ENCODE peak calls at places on chromosome 1, in four cellular contexts. F is mesendoderm, V is mammary epithelial cell, S is gastrocnemius medialis. D is an unnamed sample.
A peak's percentile ranks its signal among the peaks of the same experiment; 100 is the strongest.

GRCh38 chr1:14415396-14415795 is 183.1 kb upstream of the KAZN start:
- DNase-seq in F (peak; percentile 79), V (no peak), S (no peak), D (no peak)

GRCh38 chr1:220363196-220363831 is 91.1 kb upstream of the RAB3GAP2 start:
- DNase-seq in F (peak; percentile 63), V (no peak), S (no peak), D (no peak)

GRCh38 chr1:219798283-219799030 is 129.9 kb downstream of the SLC30A10 start:
- DNase-seq in F (no peak), V (peak; percentile 69), S (no peak), D (no peak)

GRCh38 chr1:68207129-68207689 is 25.1 kb downstream of the WLS start:
- DNase-seq in F (no peak), V (no peak), S (no peak), D (no peak)

GRCh38 chr1:47759581-47760247 is 237.5 kb downstream of the TRABD2B start:
- DNase-seq in F (no peak), V (no peak), S (no peak), D (no peak)

GRCh38 chr1:243482237-243483022 is 226.6 kb downstream of the SDCCAG8 start:
- DNase-seq in F (peak; percentile 92), V (peak; percentile 37), S (no peak), D (no peak)

GRCh38 chr1:153401461-153401860 is 10.6 kb upstream of the S100A8 start:
- DNase-seq in F (no peak), V (no peak), S (no peak), D (no peak)

GRCh38 chr1:12549460-12550349 is 68.3 kb downstream of the DHRS3 start:
- DNase-seq in F (no peak), V (peak; percentile 97), S (peak; percentile 91), D (peak; percentile 91)

GRCh38 chr1:9823693-9823942 is 147 bp downstream of the CLSTN1 start:
- DNase-seq in F (no peak), V (no peak), S (no peak), D (no peak)

GRCh38 chr1:111140680-111140967 is 601 bp downstream of the CEPT1 start:
- DNase-seq in F (peak; percentile 79), V (peak; percentile 75), S (no peak), D (no peak)

GRCh38 chr1:243316366-243316989 is 60.6 kb downstream of the SDCCAG8 start:
- DNase-seq in F (no peak), V (no peak), S (no peak), D (no peak)

GRCh38 chr1:20981903-20982695 is 194.6 kb downstream of the EIF4G3 start:
- DNase-seq in F (no peak), V (peak; percentile 16), S (no peak), D (no peak)

GRCh38 chr1:160499631-160500030 is 23.4 kb downstream of the SLAMF6 start:
- DNase-seq in F (no peak), V (no peak), S (peak; percentile 13), D (no peak)

GRCh38 chr1:119838255-119838654 is 27.0 kb upstream of the REG4 start:
- DNase-seq in F (no peak), V (peak; percentile 32), S (no peak), D (no peak)

GRCh38 chr1:171438441-171438840 is 46.9 kb upstream of the PRRC2C start:
- DNase-seq in F (no peak), V (peak; percentile 95), S (peak; percentile 18), D (peak; percentile 71)

GRCh38 chr1:169809370-169810095 is 14.8 kb upstream of the METTL18 start:
- DNase-seq in F (peak; percentile 14), V (peak; percentile 9), S (no peak), D (no peak)

GRCh38 chr1:118826669-118827068 is 161.5 kb downstream of the TBX15 start:
- DNase-seq in F (peak; percentile 40), V (peak; percentile 26), S (no peak), D (no peak)

GRCh38 chr1:178530520-178530919 is 17.6 kb downstream of the TEX35 start:
- DNase-seq in F (no peak), V (no peak), S (no peak), D (no peak)

GRCh38 chr1:236844499-236845271 is 49.6 kb downstream of the MTR start:
- DNase-seq in F (peak; percentile 29), V (no peak), S (no peak), D (no peak)

GRCh38 chr1:186943891-186944686 is 115.3 kb downstream of the PLA2G4A start:
- DNase-seq in F (peak; percentile 86), V (no peak), S (no peak), D (no peak)

GRCh38 chr1:167472729-167473529 is 45.4 kb downstream of the CD247 start:
- DNase-seq in F (no peak), V (no peak), S (no peak), D (no peak)

DNA sequence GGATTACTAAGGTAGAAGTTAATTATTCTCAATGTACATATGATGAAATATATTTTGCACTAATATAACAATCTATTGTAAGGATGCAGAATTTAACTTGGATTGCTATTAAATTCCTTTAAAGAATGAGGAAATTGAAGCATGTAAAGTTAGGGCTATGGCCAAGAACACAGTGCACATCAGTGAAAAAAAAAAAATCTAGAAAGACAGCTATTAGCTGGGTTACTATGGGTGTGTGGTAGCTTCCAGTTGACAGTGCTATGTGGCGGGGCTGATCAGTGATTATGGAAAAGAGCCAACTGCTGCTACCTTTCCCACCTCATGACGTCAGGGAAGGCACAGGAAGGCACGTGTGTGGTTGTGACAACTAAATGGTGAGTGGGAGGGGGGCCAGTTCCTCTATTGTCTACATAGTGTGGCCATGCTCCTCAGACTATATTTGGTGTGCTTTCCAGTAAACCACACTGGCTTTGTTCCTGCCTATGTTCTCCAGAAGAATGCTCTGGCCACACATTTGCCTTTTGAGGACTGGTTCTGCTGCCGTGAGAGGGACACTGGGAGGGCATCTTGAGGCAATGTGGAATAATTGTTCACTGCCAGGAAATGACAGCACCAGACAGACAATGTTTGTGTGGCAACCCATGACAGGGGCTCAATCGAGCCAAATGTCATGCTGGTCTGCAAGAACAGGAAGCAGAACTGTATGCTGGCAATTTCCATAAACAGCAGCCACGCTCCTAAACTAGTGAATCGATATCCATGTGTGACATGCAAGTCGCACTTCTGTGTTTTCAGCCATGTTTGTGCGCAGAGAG is 2.9 kb upstream of the SDE2 start:
- DNase-seq in F (peak; percentile 19), V (no peak), S (peak; percentile 59), D (peak; percentile 82)
- H3K4me1 ChIP-seq in F (peaks cover 10% of the 10 kb centered on the region), V (peaks cover 22% of the 10 kb centered on the region), S (peaks cover 23% of the 10 kb centered on the region), D (peaks cover 27% of the 10 kb centered on the region)

DNA sequence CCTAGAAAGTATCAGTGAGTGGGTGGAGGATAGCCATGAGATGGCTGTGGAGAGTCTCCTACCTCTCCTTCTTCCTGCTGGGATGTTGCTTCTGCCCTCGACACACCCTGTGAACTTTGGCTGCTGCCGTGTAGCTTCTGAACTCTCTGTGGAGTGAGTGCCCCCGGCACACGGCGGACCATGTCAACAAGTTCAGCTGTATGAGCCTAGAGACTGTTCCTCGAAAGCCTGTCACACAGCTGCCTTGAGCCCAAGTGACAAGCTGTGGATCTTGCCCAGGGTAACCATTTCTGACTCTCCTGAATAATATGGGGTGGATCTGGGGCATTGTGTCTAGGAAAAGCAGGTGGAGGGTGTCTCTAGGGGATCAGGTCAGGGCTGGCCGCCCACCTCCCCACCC is 143.2 kb downstream of the NOS1AP start:
- DNase-seq in F (no peak), V (no peak), S (no peak), D (no peak)
- H3K4me1 ChIP-seq in F (peaks cover 4% of the 10 kb centered on the region), V (peaks cover 21% of the 10 kb centered on the region), S (peaks cover 9% of the 10 kb centered on the region), D (peaks cover 39% of the 10 kb centered on the region)

DNA sequence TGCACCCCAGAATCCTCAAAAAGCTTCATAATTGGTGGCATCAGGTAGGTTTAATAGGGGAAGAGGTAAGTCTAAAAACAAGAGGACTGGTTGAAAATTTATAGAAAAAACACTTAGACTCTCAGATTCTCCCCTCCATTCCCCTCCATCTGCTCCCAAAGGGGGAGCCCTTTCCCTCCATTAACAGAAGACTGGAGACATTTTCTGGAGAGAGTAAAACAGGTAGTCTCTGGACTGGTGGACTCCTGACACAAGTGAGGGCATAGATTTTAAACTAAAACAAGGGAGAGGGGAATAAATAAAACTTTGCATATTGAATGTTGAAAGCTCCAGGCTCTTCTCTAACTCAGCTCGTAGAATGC is 54.0 kb upstream of the IPO9 start:
- DNase-seq in F (no peak), V (no peak), S (no peak), D (no peak)
- H3K4me1 ChIP-seq in F (peaks cover 6% of the 10 kb centered on the region), V (peaks cover 58% of the 10 kb centered on the region), S (peaks cover 14% of the 10 kb centered on the region), D (no peaks in the 10 kb centered on the region)

DNA sequence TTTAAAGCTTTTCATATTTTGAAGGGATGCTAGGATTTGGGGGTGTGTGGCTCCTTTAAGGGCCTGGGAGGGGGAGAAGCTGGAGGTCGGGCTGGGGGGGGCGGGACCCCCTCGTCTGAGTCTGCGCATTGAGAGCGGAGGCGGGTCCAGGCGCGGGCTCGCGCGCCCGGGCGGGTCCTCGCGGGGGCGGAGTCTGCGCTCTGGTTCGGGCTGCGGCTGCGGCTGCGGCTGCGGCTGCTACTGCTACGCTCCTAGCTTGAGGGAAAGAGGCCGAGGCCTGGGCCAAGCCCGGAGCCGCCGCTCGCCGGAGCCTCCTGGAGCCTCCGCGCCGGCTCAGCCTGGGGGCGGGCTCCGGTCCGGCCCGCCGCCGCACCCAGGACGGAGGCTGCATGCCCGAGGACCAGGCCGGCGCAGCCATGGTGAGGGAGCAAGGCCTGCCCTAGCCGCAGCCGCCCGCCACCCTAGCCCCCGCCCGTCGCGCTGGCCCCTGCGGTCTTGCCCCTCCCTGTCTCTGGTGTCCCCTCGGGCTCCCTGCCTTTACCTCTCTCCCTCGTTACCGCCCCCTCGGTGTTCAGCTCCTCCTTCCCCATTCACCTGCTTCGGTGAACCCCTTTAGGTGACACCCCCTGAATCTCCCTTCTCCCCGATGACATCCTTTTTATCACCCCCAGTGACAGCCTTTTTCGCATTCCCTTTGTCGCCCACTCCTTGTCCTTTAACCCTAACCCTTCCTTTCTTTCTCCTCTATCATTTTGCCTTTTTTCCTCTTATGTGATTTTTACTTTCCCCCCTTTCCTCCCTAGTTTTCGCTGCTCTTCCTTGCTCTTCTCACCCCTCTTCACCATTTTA is at the start of gene ZYG11B:
- DNase-seq in F (peak; percentile 91), V (peak; percentile 81), S (peak; percentile 88), D (peak; percentile 84)
- H3K4me1 ChIP-seq in F (no peaks in the 10 kb centered on the region), V (peaks cover 7% of the 10 kb centered on the region), S (peaks cover 32% of the 10 kb centered on the region), D (no peaks in the 10 kb centered on the region)

DNA sequence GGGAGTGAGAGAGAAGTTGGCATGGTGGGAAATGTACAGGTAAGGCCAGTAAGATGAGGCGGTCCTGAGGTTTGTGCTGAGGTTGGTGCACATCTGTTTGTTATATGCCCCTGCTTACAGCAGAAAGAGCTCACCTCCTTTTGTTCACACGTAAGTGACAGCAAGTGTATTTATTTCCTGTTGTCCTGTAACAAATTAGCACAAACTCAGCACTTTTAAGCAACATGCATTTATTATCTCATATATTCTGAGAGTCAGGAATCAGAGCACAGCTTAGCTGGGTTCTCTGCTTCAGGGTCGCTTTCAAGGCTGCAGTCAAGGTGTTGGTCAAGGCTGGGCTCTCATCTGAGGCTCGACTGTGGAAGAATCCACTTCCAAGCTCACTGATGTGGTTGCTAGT is 45.8 kb downstream of the TENT5C start:
- DNase-seq in F (no peak), V (no peak), S (no peak), D (no peak)
- H3K4me1 ChIP-seq in F (peaks cover under 1% of the 10 kb centered on the region), V (peaks cover 2% of the 10 kb centered on the region), S (peaks cover 28% of the 10 kb centered on the region), D (no peaks in the 10 kb centered on the region)

GRCh38 chr1:54280652-54281051 is 80.7 kb downstream of the MRPL37 start:
- DNase-seq in F (no peak), V (no peak), S (no peak), D (no peak)
- H3K4me1 ChIP-seq in F (peaks cover 5% of the 10 kb centered on the region), V (peaks cover 7% of the 10 kb centered on the region), S (peaks cover 53% of the 10 kb centered on the region), D (peaks cover 100% of the 10 kb centered on the region)

GRCh38 chr1:183810756-183811155 is 5.8 kb downstream of the RGL1 start:
- DNase-seq in F (no peak), V (no peak), S (no peak), D (no peak)
- H3K4me1 ChIP-seq in F (peaks cover 8% of the 10 kb centered on the region), V (peaks cover 15% of the 10 kb centered on the region), S (peaks cover 9% of the 10 kb centered on the region), D (no peaks in the 10 kb centered on the region)